ENCODE peak calls at places on chromosomes 2 and 18, in nine cellular contexts. One of them, this sample, is unnamed.

GRCh38 chr2:197993830-197994229 is 189.4 kb downstream of the PLCL1 start:
- DNase-seq in dermis blood vessel endothelial cell: no peak
- DNase-seq in C1 segment of cervical spinal cord: no peak
- DNase-seq in heart right ventricle: no peak
- DNase-seq in AG09319: no peak
- DNase-seq in activated CD4-positive, alpha-beta T cell treated with anti-CD3 and anti-CD28 coated beads for 24 hours: no peak
- DNase-seq in SIG-M5: no peak
- DNase-seq in dermis microvascular lymphatic vessel endothelial cell: no peak
- DNase-seq in anterior cingulate cortex: no peak
- DNase-seq in this sample: peak; percentile 15

GRCh38 chr2:140949932-140950331 is 1180.9 kb downstream of the LRP1B start:
- DNase-seq in heart right ventricle: no peak
- DNase-seq in C1 segment of cervical spinal cord: no peak
- DNase-seq in AG09319: no peak
- DNase-seq in anterior cingulate cortex: no peak
- DNase-seq in dermis blood vessel endothelial cell: no peak
- DNase-seq in activated CD4-positive, alpha-beta T cell treated with anti-CD3 and anti-CD28 coated beads for 24 hours: no peak
- DNase-seq in dermis microvascular lymphatic vessel endothelial cell: no peak
- DNase-seq in SIG-M5: no peak
- DNase-seq in this sample: no peak

GRCh38 chr2:106144621-106145331 is 49.3 kb downstream of the UXS1 start:
- DNase-seq in C1 segment of cervical spinal cord: no peak
- DNase-seq in SIG-M5: no peak
- DNase-seq in activated CD4-positive, alpha-beta T cell treated with anti-CD3 and anti-CD28 coated beads for 24 hours: no peak
- DNase-seq in dermis microvascular lymphatic vessel endothelial cell: no peak
- DNase-seq in anterior cingulate cortex: no peak
- DNase-seq in AG09319: no peak
- DNase-seq in heart right ventricle: no peak
- DNase-seq in dermis blood vessel endothelial cell: no peak
- DNase-seq in this sample: no peak

GRCh38 chr2:132581917-132582316 is 88.1 kb downstream of the LYPD1 start:
- DNase-seq in SIG-M5: no peak
- DNase-seq in AG09319: no peak
- DNase-seq in activated CD4-positive, alpha-beta T cell treated with anti-CD3 and anti-CD28 coated beads for 24 hours: no peak
- DNase-seq in dermis microvascular lymphatic vessel endothelial cell: no peak
- DNase-seq in C1 segment of cervical spinal cord: no peak
- DNase-seq in dermis blood vessel endothelial cell: no peak
- DNase-seq in heart right ventricle: no peak
- DNase-seq in anterior cingulate cortex: no peak
- DNase-seq in this sample: no peak

GRCh38 chr2:52294628-52295027 is 1262.7 kb upstream of the NRXN1 start:
- DNase-seq in AG09319: no peak
- DNase-seq in C1 segment of cervical spinal cord: no peak
- DNase-seq in SIG-M5: no peak
- DNase-seq in activated CD4-positive, alpha-beta T cell treated with anti-CD3 and anti-CD28 coated beads for 24 hours: no peak
- DNase-seq in anterior cingulate cortex: no peak
- DNase-seq in dermis microvascular lymphatic vessel endothelial cell: no peak
- DNase-seq in dermis blood vessel endothelial cell: no peak
- DNase-seq in heart right ventricle: no peak
- DNase-seq in this sample: no peak

GRCh38 chr18:11497585-11497984 is 111.8 kb upstream of the SLC35G4 start:
- DNase-seq in anterior cingulate cortex: no peak
- DNase-seq in C1 segment of cervical spinal cord: no peak
- DNase-seq in dermis blood vessel endothelial cell: no peak
- DNase-seq in AG09319: no peak
- DNase-seq in SIG-M5: no peak
- DNase-seq in heart right ventricle: no peak
- DNase-seq in dermis microvascular lymphatic vessel endothelial cell: no peak
- DNase-seq in activated CD4-positive, alpha-beta T cell treated with anti-CD3 and anti-CD28 coated beads for 24 hours: no peak
- DNase-seq in this sample: peak; percentile 52

GRCh38 chr2:227479865-227480475 is 8.0 kb downstream of the AGFG1 start:
- DNase-seq in activated CD4-positive, alpha-beta T cell treated with anti-CD3 and anti-CD28 coated beads for 24 hours: no peak
- DNase-seq in AG09319: no peak
- DNase-seq in heart right ventricle: no peak
- DNase-seq in SIG-M5: no peak
- DNase-seq in anterior cingulate cortex: no peak
- DNase-seq in C1 segment of cervical spinal cord: no peak
- DNase-seq in dermis microvascular lymphatic vessel endothelial cell: peak; percentile 51
- DNase-seq in dermis blood vessel endothelial cell: peak; percentile 50
- DNase-seq in this sample: no peak

GRCh38 chr18:8208716-8209115 is 400.5 kb upstream of the RAB12 start:
- DNase-seq in activated CD4-positive, alpha-beta T cell treated with anti-CD3 and anti-CD28 coated beads for 24 hours: no peak
- DNase-seq in anterior cingulate cortex: no peak
- DNase-seq in dermis microvascular lymphatic vessel endothelial cell: peak; percentile 11
- DNase-seq in SIG-M5: no peak
- DNase-seq in dermis blood vessel endothelial cell: peak; percentile 29
- DNase-seq in heart right ventricle: no peak
- DNase-seq in AG09319: no peak
- DNase-seq in C1 segment of cervical spinal cord: no peak
- DNase-seq in this sample: no peak

GRCh38 chr2:150127995-150128394 is 359.5 kb downstream of the RND3 start:
- DNase-seq in dermis blood vessel endothelial cell: peak; percentile 88
- DNase-seq in C1 segment of cervical spinal cord: no peak
- DNase-seq in AG09319: no peak
- DNase-seq in activated CD4-positive, alpha-beta T cell treated with anti-CD3 and anti-CD28 coated beads for 24 hours: no peak
- DNase-seq in anterior cingulate cortex: no peak
- DNase-seq in SIG-M5: no peak
- DNase-seq in dermis microvascular lymphatic vessel endothelial cell: peak; percentile 86
- DNase-seq in heart right ventricle: no peak
- DNase-seq in this sample: no peak